ENCODE peak calls at places on chromosomes 5 and 9, in four cellular contexts. T is GM12878, W is HepG2, D is HCT116. Z is an unnamed sample.
A peak's percentile ranks its signal among the peaks of the same experiment; 100 is the strongest.

GRCh38 chr9:114109106-114109505 is 10.0 kb upstream of the KIF12 start:
- DNase-seq in T (no peak), W (no peak), D (no peak), Z (no peak)

GRCh38 chr5:54273715-54274114 is 36.7 kb downstream of the ARL15 start:
- DNase-seq in T (no peak), W (peak; percentile 41), D (no peak), Z (no peak)

GRCh38 chr5:67773439-67773988 is 442.0 kb upstream of the PIK3R1 start:
- DNase-seq in T (no peak), W (peak; percentile 92), D (peak; percentile 50), Z (no peak)

GRCh38 chr5:133613743-133614142 is 1.4 kb upstream of the FSTL4 start:
- DNase-seq in T (no peak), W (no peak), D (no peak), Z (no peak)

GRCh38 chr9:38063363-38063707 is 5.7 kb downstream of the SHB start:
- DNase-seq in T (no peak), W (no peak), D (no peak), Z (no peak)

GRCh38 chr5:116097301-116097700 is 12.5 kb downstream of the COMMD10 start:
- DNase-seq in T (no peak), W (no peak), D (no peak), Z (no peak)

GRCh38 chr9:109114670-109115069 is 5.1 kb downstream of the TMEM245 start:
- DNase-seq in T (no peak), W (no peak), D (no peak), Z (no peak)

GRCh38 chr5:180494510-180495181 is 467 bp downstream of the CNOT6 start:
- DNase-seq in T (no peak), W (peak; percentile 12), D (no peak), Z (peak; percentile 62)

GRCh38 chr9:70419546-70420266 is 5.2 kb upstream of the KLF9 start:
- DNase-seq in T (peak; percentile 47), W (peak; percentile 91), D (peak; percentile 85), Z (peak; percentile 53)

GRCh38 chr5:124718376-124718775 is 28.1 kb downstream of the ZNF608 start:
- DNase-seq in T (no peak), W (no peak), D (no peak), Z (no peak)

GRCh38 chr9:27880640-27881039 is 307.4 kb upstream of the C9orf72 start:
- DNase-seq in T (no peak), W (no peak), D (no peak), Z (peak; percentile 49)

GRCh38 chr9:128422783-128423150 is 2.1 kb downstream of the CERCAM start:
- DNase-seq in T (no peak), W (no peak), D (no peak), Z (no peak)

GRCh38 chr5:154207204-154207603 is 16.7 kb downstream of the GALNT10 start:
- DNase-seq in T (no peak), W (peak; percentile 35), D (no peak), Z (no peak)

GRCh38 chr9:122020398-122020797 is 72.7 kb downstream of the TTLL11 start:
- DNase-seq in T (no peak), W (no peak), D (no peak), Z (no peak)

GRCh38 chr5:179526978-179527377 is 23.4 kb upstream of the RUFY1 start:
- DNase-seq in T (no peak), W (no peak), D (no peak), Z (no peak)

GRCh38 chr9:35756275-35756742 is 2.2 kb upstream of the MSMP start:
- DNase-seq in T (no peak), W (no peak), D (peak; percentile 58), Z (no peak)

GRCh38 chr5:82720213-82720612 is 357.0 kb downstream of the TMEM167A start:
- DNase-seq in T (no peak), W (peak; percentile 4), D (no peak), Z (no peak)

GRCh38 chr9:5437254-5438216 is at the start of gene PLGRKT:
- DNase-seq in T (peak; percentile 81), W (peak; percentile 93), D (peak; percentile 80), Z (peak; percentile 54)

GRCh38 chr5:116451905-116452450 is 122.6 kb downstream of the SEMA6A start:
- DNase-seq in T (no peak), W (no peak), D (no peak), Z (no peak)

GRCh38 chr9:120303519-120303918 is 276.4 kb downstream of the CDK5RAP2 start:
- DNase-seq in T (no peak), W (no peak), D (no peak), Z (no peak)

GRCh38 chr5:141973871-141974595 is 5.1 kb downstream of the RNF14 start:
- DNase-seq in T (no peak), W (no peak), D (no peak), Z (no peak)

GRCh38 chr9:105341784-105342183 is 97.3 kb downstream of the SLC44A1 start:
- DNase-seq in T (no peak), W (no peak), D (no peak), Z (no peak)

GRCh38 chr9:114370985-114371335 is 16.8 kb downstream of the AKNA start:
- DNase-seq in T (no peak), W (no peak), D (no peak), Z (no peak)

GRCh38 chr9:19201899-19202891 is 28.3 kb upstream of the DENND4C start:
- DNase-seq in T (no peak), W (peak; percentile 92), D (no peak), Z (no peak)

GRCh38 chr5:142740903-142741302 is 29.3 kb upstream of the ARHGAP26 start:
- DNase-seq in T (no peak), W (no peak), D (no peak), Z (no peak)

GRCh38 chr5:17180957-17181723 is 36.3 kb upstream of the BASP1 start:
- DNase-seq in T (no peak), W (peak; percentile 13), D (no peak), Z (no peak)

GRCh38 chr5:145510324-145510723 is 324.8 kb downstream of the PRELID2 start:
- DNase-seq in T (no peak), W (no peak), D (no peak), Z (no peak)

GRCh38 chr5:104859437-104859836 is 1296.8 kb upstream of the NUDT12 start:
- DNase-seq in T (no peak), W (no peak), D (no peak), Z (no peak)

GRCh38 chr9:4530375-4530774 is 40.1 kb downstream of the SLC1A1 start:
- DNase-seq in T (peak; percentile 57), W (no peak), D (peak; percentile 23), Z (no peak)

GRCh38 chr5:67416986-67417385 is 220.4 kb upstream of the CD180 start:
- DNase-seq in T (no peak), W (no peak), D (no peak), Z (no peak)

GRCh38 chr9:129081388-129081889 is 528 bp downstream of the DOLPP1 start:
- DNase-seq in T (peak; percentile 15), W (no peak), D (no peak), Z (no peak)

GRCh38 chr9:33048054-33048465 is 23.0 kb downstream of the DNAJA1 start:
- DNase-seq in T (no peak), W (peak; percentile 92), D (no peak), Z (no peak)

GRCh38 chr9:22682536-22683392 is 236.1 kb downstream of the DMRTA1 start:
- DNase-seq in T (no peak), W (no peak), D (no peak), Z (no peak)

GRCh38 chr5:35899805-35900204 is 38.6 kb downstream of the CAPSL start:
- DNase-seq in T (no peak), W (no peak), D (no peak), Z (no peak)
- TF ChIP-seq JUND in T (no peak), W (no peak), D (no peak), Z (no peak)

GRCh38 chr5:14038341-14038959 is 94.0 kb upstream of the DNAH5 start:
- DNase-seq in T (no peak), W (peak; percentile 32), D (peak; percentile 52), Z (no peak)

GRCh38 chr5:14034991-14035390 is 90.5 kb upstream of the DNAH5 start:
- DNase-seq in T (no peak), W (no peak), D (no peak), Z (no peak)

GRCh38 chr5:14036947-14037346 is 92.5 kb upstream of the DNAH5 start:
- DNase-seq in T (no peak), W (no peak), D (no peak), Z (no peak)

GRCh38 chr5:14036514-14036913 is 92.0 kb upstream of the DNAH5 start:
- DNase-seq in T (no peak), W (no peak), D (no peak), Z (no peak)

DNA sequence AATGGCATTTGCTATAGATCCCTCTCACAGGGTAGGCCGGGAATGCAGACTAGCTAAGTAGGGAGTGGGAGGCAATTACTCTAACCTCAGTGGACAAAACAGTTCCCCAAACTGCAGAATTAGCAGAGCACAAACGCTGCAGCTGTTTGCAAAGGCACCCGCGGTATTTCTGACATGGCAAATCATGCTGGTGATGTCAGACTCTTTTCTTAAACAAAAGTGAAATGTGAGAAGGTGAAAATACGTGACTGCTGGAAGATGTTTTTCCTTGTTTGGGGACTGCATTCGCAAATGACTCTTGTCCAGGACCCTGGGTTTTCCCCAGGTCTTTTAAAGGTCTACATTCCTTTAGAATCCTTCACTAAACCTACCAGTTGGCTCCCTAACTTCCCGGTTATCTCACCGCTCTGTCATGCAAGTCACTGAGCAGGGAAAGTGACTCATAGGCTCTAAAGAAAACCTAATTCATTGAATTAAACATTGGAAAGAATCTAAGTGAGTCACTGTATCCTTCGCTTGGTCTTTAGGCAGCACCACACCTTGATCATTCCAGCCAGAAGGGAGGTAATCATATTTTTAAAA is 91.5 kb upstream of the DNAH5 start:
- DNase-seq in T (no peak), W (peak; percentile 73), D (peak; percentile 92), Z (peak; percentile 52)
- TF ChIP-seq JUND in T (no peak), W (no peak), D (peak; percentile 97), Z (peak; percentile 41)

GRCh38 chr5:158701406-158702177 is 398.1 kb downstream of the EBF1 start:
- DNase-seq in T (no peak), W (no peak), D (no peak), Z (no peak)

GRCh38 chr5:158700997-158701391 is 398.7 kb downstream of the EBF1 start:
- DNase-seq in T (no peak), W (no peak), D (no peak), Z (no peak)

GRCh38 chr5:158698768-158699167 is 400.9 kb downstream of the EBF1 start:
- DNase-seq in T (no peak), W (no peak), D (no peak), Z (no peak)

GRCh38 chr5:158699336-158699735 is 400.4 kb downstream of the EBF1 start:
- DNase-seq in T (no peak), W (no peak), D (no peak), Z (no peak)

DNA sequence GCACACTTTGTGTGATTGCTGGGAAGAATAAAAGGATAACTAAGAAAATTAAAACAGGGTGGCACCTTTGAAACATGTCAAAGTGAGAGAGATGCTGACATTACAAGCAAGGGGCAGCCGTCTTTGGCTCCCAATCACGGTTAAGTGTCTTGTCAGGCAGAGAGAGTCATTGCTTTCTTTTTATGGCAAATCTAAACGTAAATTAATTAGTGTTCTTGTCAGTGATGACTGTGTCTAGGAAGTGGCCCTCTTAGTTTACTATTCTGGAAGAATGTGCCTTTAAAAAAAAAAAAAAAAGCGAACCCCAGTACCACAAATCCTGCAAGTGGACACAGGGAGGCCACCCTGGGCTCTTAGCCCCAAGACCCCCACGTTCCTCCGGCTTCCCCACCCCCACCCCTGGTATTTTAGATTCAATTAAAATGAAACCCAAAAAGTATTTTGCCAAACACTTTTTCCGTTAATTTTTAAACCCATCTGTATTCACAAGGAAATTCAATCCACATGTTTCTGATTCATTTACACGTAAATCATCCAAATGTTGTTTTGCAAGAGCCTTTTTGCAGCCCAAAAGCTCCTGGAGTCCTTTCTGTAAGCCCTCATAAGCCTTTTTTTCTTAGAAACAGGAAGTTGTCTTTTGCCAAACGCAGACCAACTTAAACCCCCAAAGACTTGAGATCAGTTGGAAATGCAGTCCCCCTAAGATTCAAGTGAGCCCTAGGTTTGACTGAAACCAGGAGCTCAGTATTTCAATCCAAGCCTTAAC is 399.3 kb downstream of the EBF1 start:
- DNase-seq in T (no peak), W (no peak), D (no peak), Z (no peak)
- TF ChIP-seq JUND in T (no peak), W (no peak), D (no peak), Z (no peak)

GRCh38 chr5:93600409-93601052 is 17.5 kb downstream of the NR2F1 start:
- DNase-seq in T (no peak), W (no peak), D (no peak), Z (no peak)
- TF ChIP-seq JUND in T (no peak), W (no peak), D (no peak), Z (no peak)

Z was measured in T47D.